ENCODE peak calls at places on chromosomes 4 and X, in seven cellular contexts. U, P, J, I, O, T and L are unnamed samples.

GRCh38 chrX:118594697-118595420 is 99.2 kb downstream of the DOCK11 start:
- DNase-seq in U (peak), P (peak), J (no peak), I (no peak), O (no peak), T (no peak), L (no peak)

GRCh38 chr4:127506283-127506682 is 126.5 kb upstream of the INTU start:
- DNase-seq in U (no peak), P (no peak), J (no peak), I (no peak), O (no peak), T (no peak), L (no peak)

GRCh38 chrX:111511477-111511876 is at the start of gene SERTM2:
- DNase-seq in U (peak), P (peak), J (no peak), I (peak), O (peak), T (no peak), L (no peak)

GRCh38 chr4:108240356-108240755 is 71.6 kb upstream of the LEF1 start:
- DNase-seq in U (no peak), P (no peak), J (no peak), I (no peak), O (peak), T (peak), L (no peak)

GRCh38 chrX:79089897-79090584 is 54.4 kb upstream of the GPR174 start:
- DNase-seq in U (no peak), P (no peak), J (no peak), I (no peak), O (no peak), T (no peak), L (no peak)

GRCh38 chr4:39609454-39609911 is 29.2 kb downstream of the SMIM14 start:
- DNase-seq in U (no peak), P (no peak), J (no peak), I (no peak), O (peak), T (no peak), L (no peak)

GRCh38 chr4:116027311-116027710 is 913.9 kb upstream of the NDST4 start:
- DNase-seq in U (no peak), P (no peak), J (no peak), I (no peak), O (peak), T (no peak), L (no peak)

GRCh38 chr4:141275834-141276233 is 55.1 kb downstream of the ZNF330 start:
- DNase-seq in U (no peak), P (peak), J (no peak), I (no peak), O (no peak), T (peak), L (no peak)

GRCh38 chr4:86181585-86181984 is 178.3 kb downstream of the MAPK10 start:
- DNase-seq in U (no peak), P (peak), J (no peak), I (no peak), O (no peak), T (peak), L (no peak)

GRCh38 chrX:39810901-39811300 is 286.9 kb downstream of the BCOR start:
- DNase-seq in U (no peak), P (no peak), J (no peak), I (no peak), O (no peak), T (no peak), L (no peak)

DNA sequence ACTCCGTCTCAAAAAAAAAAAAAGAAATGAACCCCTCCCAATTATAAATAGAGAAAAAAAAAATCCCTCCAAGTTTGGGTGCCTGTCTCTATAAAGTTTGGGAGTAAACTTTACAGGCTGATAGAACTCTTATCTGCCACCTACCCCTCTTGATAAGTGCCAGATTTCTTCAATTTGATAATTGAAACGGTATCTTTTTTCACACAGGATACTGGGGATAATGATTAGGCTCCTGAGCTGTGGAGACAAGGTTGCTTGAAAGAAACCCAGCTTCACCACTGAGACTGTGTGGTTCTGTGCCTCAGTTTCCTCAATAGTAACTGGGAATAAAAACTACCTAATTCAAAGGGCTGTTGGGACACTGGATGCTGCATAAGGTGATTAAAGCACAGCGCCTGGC is 606 bp downstream of the EFHC2 start:
- DNase-seq in U (no peak), P (no peak), J (no peak), I (no peak), O (no peak), T (no peak), L (no peak)
- H3K4me3 ChIP-seq in U (no peak), P (no peak), J (no peak), I (no peak), O (no peak), T (peak), L (peak)

DNA sequence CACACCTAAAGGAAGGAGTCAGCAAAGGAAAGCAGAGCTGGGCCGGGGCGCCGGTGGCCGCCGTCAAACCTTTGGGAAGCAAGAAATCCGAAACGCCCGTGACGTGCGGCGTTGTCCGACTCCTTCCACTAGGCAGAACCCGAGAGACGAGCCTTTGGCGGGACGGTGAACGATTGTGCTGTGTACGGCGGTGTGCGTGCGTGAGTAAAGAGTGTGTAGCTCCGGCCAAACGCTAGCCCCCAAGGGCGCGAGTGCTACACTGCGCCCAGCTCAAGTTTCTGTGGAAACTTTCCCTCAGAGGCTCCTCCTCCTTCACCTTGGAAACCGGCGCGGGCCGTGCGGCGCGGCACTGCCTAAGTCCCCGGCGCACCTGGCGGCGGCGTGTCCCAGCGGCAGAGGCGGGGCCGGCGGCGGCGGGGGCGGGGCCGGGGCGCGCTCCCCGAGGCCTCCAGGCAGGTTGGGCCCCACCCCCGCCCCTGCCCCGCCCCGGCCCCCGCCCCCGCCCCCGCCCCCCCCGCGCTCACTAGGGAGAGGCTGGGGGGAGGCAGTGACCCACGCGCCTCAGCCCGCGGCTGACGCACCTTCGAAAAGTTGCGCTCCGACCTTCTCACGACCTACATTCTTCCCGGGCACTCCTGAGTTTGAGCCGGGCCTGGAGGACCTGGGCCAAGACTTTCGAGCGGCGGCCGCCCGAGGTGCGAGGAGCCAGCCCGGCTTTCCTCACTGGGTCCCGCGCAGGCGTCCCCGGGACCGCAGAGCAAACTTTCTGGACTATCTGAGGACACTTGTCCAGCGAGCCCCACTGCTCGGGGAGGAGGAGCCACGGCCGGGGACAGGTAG is at the start of gene FHIP1A:
- DNase-seq in U (peak), P (peak), J (peak), I (peak), O (peak), T (peak), L (peak)
- TF ChIP-seq CTCF in U (no peak), P (peak), J (no peak), I (peak), O (no peak), T (peak), L (no peak)

DNA sequence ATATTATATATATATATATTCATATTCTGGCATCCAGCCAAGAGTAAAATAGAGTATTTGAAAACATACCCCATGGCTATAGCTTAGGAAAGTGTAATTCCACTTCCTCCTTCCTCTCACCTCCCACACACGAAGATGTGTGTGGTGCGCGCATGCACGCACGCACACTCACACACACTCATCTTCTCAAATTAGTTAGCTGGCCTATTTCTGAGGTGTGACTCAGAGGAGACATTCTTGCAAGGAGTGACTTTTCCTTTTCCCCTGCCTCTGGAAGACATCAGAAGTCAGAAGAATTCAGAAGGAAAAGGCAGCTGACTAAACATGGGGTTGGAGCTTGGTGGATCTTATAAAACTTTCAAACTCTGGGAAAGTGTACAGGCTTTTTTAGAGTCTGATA is 8.8 kb downstream of the ENPEP start:
- DNase-seq in U (no peak), P (peak), J (no peak), I (no peak), O (peak), T (peak), L (no peak)
- H3K4me3 ChIP-seq in U (no peak), P (no peak), J (no peak), I (no peak), O (no peak), T (no peak), L (no peak)

DNA sequence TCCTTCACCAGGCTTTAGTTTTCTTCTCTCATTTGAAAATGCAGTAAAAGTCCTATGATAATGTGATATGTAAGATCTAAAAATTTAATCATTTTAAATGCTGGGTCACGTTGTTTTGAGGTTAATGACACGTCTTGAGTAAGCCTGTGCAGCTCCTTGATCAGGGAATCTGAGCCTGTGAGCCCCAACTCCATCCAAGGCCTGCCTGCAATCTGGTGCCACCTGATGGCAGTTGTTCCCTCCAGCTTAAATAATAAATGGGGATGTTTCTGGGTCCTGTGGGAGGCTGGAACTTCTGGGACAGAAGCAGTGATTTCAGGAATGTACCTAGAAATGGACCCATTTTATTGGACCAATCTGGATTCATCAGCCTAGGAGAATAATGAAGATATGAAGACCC is 455.4 kb upstream of the ADGRL3 start:
- DNase-seq in U (peak), P (peak), J (no peak), I (peak), O (peak), T (no peak), L (no peak)
- TF ChIP-seq CTCF in U (peak), P (peak), J (no peak), I (peak), O (peak), T (peak), L (no peak)

GRCh38 chrX:10415704-10416001 is 204.7 kb downstream of the MID1 start:
- DNase-seq in U (no peak), P (no peak), J (no peak), I (no peak), O (no peak), T (peak), L (no peak)

GRCh38 chrX:10414106-10414824 is 206.1 kb downstream of the MID1 start:
- DNase-seq in U (no peak), P (no peak), J (no peak), I (no peak), O (no peak), T (no peak), L (no peak)

GRCh38 chrX:10416424-10416823 is 204.0 kb downstream of the MID1 start:
- DNase-seq in U (no peak), P (no peak), J (no peak), I (no peak), O (no peak), T (no peak), L (no peak)

GRCh38 chrX:10414872-10415703 is 205.3 kb downstream of the MID1 start:
- DNase-seq in U (no peak), P (no peak), J (no peak), I (no peak), O (no peak), T (peak), L (no peak)
- H3K4me3 ChIP-seq in U (no peak), P (no peak), J (no peak), I (no peak), O (no peak), T (peak), L (no peak)